ENCODE peak calls at places on chromosome 22, in eight cellular contexts. L is GM23338; E is heart right ventricle; Q is thoracic aorta; C is adrenal gland; W is right lobe of liver; J is psoas muscle; M is CD4-positive, alpha-beta memory T cell. S is an unnamed sample.

GRCh38 chr22:17112491-17113042 is 8.6 kb downstream of the TMEM121B start:
- DNase-seq in L (no peak), C (no peak), M (no peak), W (no peak), E (no peak), Q (no peak), J (no peak), S (peak)

GRCh38 chr22:30969532-30970355 is 679 bp downstream of the TUG1 start:
- DNase-seq in Q (no peak), M (peak), L (peak), E (no peak), C (no peak), W (no peak), J (no peak), S (peak)

GRCh38 chr22:42814215-42814614 is 42.9 kb downstream of the ARFGAP3 start:
- DNase-seq in C (no peak), M (no peak), W (no peak), L (no peak), J (no peak), Q (no peak), E (no peak), S (no peak)

GRCh38 chr22:17808688-17809403 is 34.6 kb upstream of the BID start:
- DNase-seq in J (no peak), C (no peak), Q (no peak), M (no peak), W (no peak), E (no peak), L (no peak), S (no peak)

GRCh38 chr22:43566021-43566420 is 154.2 kb downstream of the MPPED1 start:
- DNase-seq in M (no peak), W (peak), Q (no peak), L (no peak), C (no peak), E (no peak), J (no peak), S (no peak)

GRCh38 chr22:49377306-49377705 is 450.4 kb downstream of the BRD1 start:
- DNase-seq in W (no peak), E (no peak), Q (no peak), C (no peak), M (no peak), J (no peak), L (no peak), S (no peak)

GRCh38 chr22:17430298-17430900 is 61.1 kb downstream of the CECR2 start:
- DNase-seq in W (no peak), C (peak), M (no peak), E (no peak), L (no peak), J (no peak), Q (no peak), S (no peak)

GRCh38 chr22:43308451-43309235 is 34.5 kb downstream of the SCUBE1 start:
- DNase-seq in M (no peak), C (no peak), J (peak), L (peak), Q (no peak), W (no peak), E (no peak), S (peak)

GRCh38 chr22:48096846-48097665 is 1334.6 kb downstream of the TBC1D22A start:
- DNase-seq in E (no peak), W (peak), Q (no peak), C (no peak), M (no peak), J (no peak), L (no peak), S (no peak)

GRCh38 chr22:29215012-29215860 is 9.5 kb downstream of the EMID1 start:
- DNase-seq in E (no peak), L (no peak), M (no peak), Q (no peak), J (no peak), W (no peak), C (no peak), S (peak)

GRCh38 chr22:35315855-35316745 is 16.4 kb downstream of the TOM1 start:
- DNase-seq in Q (no peak), M (peak), E (peak), L (no peak), W (peak), C (peak), J (peak), S (peak)

GRCh38 chr22:49402169-49402568 is 425.5 kb downstream of the BRD1 start:
- DNase-seq in M (no peak), J (no peak), Q (no peak), C (no peak), L (no peak), E (no peak), W (peak), S (no peak)

GRCh38 chr22:23565942-23566715 is 14.0 kb downstream of the IGLL1 start:
- DNase-seq in C (no peak), M (no peak), L (peak), E (peak), W (no peak), J (peak), Q (no peak), S (peak)

GRCh38 chr22:23564276-23564675 is 15.8 kb downstream of the IGLL1 start:
- DNase-seq in Q (no peak), J (peak), M (no peak), L (no peak), E (no peak), W (no peak), C (no peak), S (no peak)

GRCh38 chr22:23569291-23569690 is 10.8 kb downstream of the IGLL1 start:
- DNase-seq in W (no peak), L (no peak), M (no peak), J (peak), C (peak), Q (no peak), E (no peak), S (no peak)

GRCh38 chr22:23565288-23565941 is 14.7 kb downstream of the IGLL1 start:
- DNase-seq in Q (no peak), M (no peak), E (peak), C (no peak), L (peak), W (no peak), J (peak), S (peak)

GRCh38 chr22:23566716-23567475 is 13.2 kb downstream of the IGLL1 start:
- DNase-seq in E (no peak), Q (no peak), M (no peak), W (peak), L (no peak), J (peak), C (no peak), S (no peak)
- H3K4me3 ChIP-seq in E (peak), Q (peak), M (no peak), W (peak), L (peak), J (peak), C (no peak), S (no peak)

DNA sequence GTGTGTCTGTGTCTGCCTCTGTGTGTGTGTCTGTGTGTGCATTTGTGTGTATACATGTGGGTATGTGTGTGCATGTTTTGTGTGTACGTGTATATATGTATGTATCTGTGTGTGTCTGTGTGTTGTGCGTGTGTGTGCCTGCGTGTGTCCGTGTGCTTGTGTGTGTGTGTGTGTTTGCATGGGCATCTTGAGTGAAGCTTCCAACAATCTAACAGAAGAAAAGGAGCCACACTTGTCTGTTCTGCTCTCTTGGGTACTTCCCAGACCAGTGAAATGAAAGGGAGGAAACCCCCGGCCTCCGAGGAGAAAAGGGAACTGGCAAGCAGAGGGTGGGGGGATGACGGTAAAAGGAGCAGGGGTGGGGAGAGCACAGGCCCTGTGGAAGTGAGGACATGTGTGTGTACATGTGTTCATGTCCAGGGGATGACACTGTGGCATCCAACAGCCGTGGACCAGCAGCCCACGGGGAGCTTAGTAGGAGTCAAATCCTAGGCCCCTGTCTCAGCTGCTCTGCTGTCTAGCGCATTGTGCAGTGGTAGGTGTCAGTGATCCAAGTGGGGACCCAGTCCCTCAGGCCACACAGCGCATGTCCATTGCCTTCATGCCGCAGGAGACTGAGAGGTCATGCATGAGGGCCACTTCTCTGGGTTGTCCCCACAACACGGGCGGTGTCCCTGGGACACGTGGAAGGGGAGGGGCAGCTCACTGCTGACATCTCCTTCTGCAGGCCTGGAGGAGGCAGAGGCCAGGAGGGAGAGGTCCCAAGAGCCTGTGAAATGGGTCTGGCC is 8.1 kb downstream of the CSF2RB start:
- DNase-seq in W (peak), L (no peak), E (no peak), C (peak), M (no peak), Q (no peak), J (no peak), S (no peak)
- H3K27ac ChIP-seq in W (no peak), L (no peak), E (no peak), C (no peak), M (no peak), Q (no peak), J (no peak), S (no peak)

GRCh38 chr22:44906248-44906936 is 103.4 kb downstream of the PHF21B start:
- DNase-seq in E (no peak), J (no peak), M (no peak), Q (no peak), L (no peak), C (no peak), W (no peak), S (no peak)
- H3K4me3 ChIP-seq in E (no peak), J (no peak), M (no peak), Q (no peak), L (no peak), C (no peak), W (no peak), S (no peak)

DNA sequence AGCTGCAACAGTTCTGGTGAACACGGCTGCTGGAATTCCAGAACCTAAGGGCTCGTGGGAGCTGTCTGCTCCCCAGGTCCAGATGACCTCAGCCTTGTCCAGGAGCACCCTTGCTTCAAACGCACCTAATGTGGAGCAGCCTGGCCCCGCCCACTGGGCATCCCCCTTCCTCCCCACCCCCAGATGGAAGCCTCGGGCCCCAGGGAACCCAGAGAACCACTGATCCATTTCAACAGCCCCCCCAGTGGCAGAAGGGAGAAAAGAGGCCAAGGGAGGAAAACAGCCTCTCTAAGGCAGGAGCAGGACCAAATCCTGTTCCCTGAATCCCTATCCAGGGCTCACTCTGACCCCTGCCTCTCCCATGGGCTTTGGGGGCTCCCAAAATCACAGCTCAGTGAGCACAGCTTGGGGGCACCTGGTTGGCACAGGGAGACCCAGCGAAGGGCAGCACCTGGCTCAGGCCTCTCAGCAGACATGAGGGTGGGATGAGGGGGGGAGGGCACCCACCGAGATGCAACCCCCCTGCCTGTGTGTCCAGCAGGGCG is 1.2 kb downstream of the CYTH4 start:
- DNase-seq in C (no peak), L (peak), J (no peak), E (no peak), W (no peak), M (peak), Q (no peak), S (no peak)
- H3K27ac ChIP-seq in C (peak), L (no peak), J (no peak), E (peak), W (peak), M (peak), Q (no peak), S (no peak)

GRCh38 chr22:47091241-47091691 is 328.8 kb downstream of the TBC1D22A start:
- DNase-seq in M (peak), Q (no peak), C (peak), W (no peak), L (peak), J (no peak), E (no peak), S (peak)
- H3K4me3 ChIP-seq in M (no peak), Q (peak), C (no peak), W (no peak), L (peak), J (no peak), E (peak), S (no peak)

GRCh38 chr22:41682033-41682807 is 6.4 kb downstream of the SNU13 start:
- DNase-seq in E (peak), W (peak), J (peak), L (peak), C (peak), M (peak), Q (no peak), S (peak)

GRCh38 chr22:41681616-41682015 is 7.1 kb downstream of the SNU13 start:
- DNase-seq in M (no peak), L (no peak), W (no peak), C (peak), E (no peak), J (no peak), Q (no peak), S (no peak)

GRCh38 chr22:41683052-41683451 is 5.6 kb downstream of the SNU13 start:
- DNase-seq in Q (no peak), L (no peak), J (no peak), W (no peak), M (no peak), E (no peak), C (no peak), S (no peak)

GRCh38 chr22:41683616-41684015 is 5.1 kb downstream of the SNU13 start:
- DNase-seq in M (no peak), E (no peak), Q (no peak), J (no peak), W (no peak), L (no peak), C (no peak), S (no peak)

DNA sequence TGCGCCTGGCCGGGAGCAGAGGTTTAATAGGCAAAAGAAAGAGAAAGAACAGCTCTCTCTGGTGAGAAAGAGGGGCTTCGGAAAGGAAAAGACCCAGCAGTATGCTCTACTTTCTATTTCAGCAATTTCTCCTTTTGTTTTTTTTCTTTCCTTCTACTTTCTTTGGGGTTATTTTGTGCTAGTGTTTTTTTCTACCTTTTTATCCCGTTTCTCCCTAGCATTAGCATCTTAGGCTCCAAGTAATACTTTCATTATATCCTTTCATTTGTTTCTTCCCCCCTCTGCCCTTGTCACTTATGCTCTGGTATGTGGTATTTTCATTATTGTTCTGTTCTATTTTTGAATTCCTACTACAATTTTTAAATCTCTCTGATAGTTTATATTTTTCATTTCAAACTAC is 4.5 kb downstream of the SNU13 start:
- DNase-seq in M (no peak), J (no peak), E (no peak), Q (no peak), C (no peak), L (no peak), W (no peak), S (no peak)
- H3K27ac ChIP-seq in M (no peak), J (no peak), E (no peak), Q (no peak), C (no peak), L (no peak), W (no peak), S (no peak)

GRCh38 chr22:40107756-40108437 is 69.8 kb upstream of the TNRC6B start:
- DNase-seq in E (no peak), J (no peak), Q (no peak), C (peak), W (no peak), L (no peak), M (no peak), S (no peak)
- H3K4me3 ChIP-seq in E (peak), J (peak), Q (peak), C (no peak), W (peak), L (no peak), M (peak), S (no peak)

GRCh38 chr22:19941365-19942070 is at the start of the genes COMT and TXNRD2:
- DNase-seq in E (peak), L (peak), W (peak), C (peak), M (peak), Q (no peak), J (peak), S (peak)

GRCh38 chr22:19943665-19944026 is 2.0 kb upstream of the TXNRD2 start:
- DNase-seq in M (no peak), E (no peak), L (peak), C (no peak), W (no peak), Q (no peak), J (no peak), S (no peak)

GRCh38 chr22:19942886-19943664 is 1.5 kb upstream of the TXNRD2 start:
- DNase-seq in J (no peak), Q (no peak), C (peak), E (no peak), M (no peak), L (no peak), W (no peak), S (peak)

GRCh38 chr22:19942071-19942885 is 660 bp upstream of the TXNRD2 start:
- DNase-seq in W (peak), M (no peak), E (no peak), C (peak), L (no peak), Q (no peak), J (no peak), S (peak)

GRCh38 chr22:19940536-19941364 is 822 bp upstream of the COMT start:
- DNase-seq in E (no peak), M (no peak), Q (no peak), W (peak), L (no peak), J (peak), C (no peak), S (no peak)
- H3K27ac ChIP-seq in E (peak), M (peak), Q (peak), W (peak), L (no peak), J (peak), C (peak), S (peak)

DNA sequence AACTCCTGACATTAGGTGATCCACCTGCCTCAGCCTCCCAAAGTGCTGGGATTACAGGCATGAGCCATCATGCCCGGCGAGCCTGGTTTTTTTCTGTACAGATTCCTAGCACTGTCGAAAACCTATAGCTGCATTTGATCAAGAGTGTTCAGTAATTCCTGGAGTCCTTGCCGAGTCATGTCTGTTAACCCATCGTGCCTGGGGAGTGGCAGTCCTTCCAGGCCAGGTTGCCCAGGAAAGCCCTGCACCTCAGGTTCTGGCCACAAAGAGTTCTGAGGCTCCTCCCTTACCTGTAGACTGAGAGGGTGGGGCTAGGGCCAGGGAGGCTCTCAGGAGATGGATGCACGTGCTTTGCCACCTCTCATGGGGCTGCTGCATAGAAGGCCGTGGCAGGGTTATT is 17.0 kb downstream of the YDJC start:
- DNase-seq in E (no peak), W (no peak), L (peak), Q (no peak), M (no peak), J (no peak), C (no peak), S (no peak)
- H3K4me3 ChIP-seq in E (no peak), W (no peak), L (no peak), Q (no peak), M (no peak), J (no peak), C (no peak), S (no peak)

S was measured in thyroid gland.